ENCODE peak calls at places on chromosomes 3 and 15, in five cellular contexts. Q is CD8-positive, alpha-beta memory T cell; A is heart right ventricle; N is colonic mucosa; H is left ventricle myocardium inferior. S is an unnamed sample. For H3K4me1, the result is how much of the 10 kb centered on the place peaks cover.

GRCh38 chr3:56782215-56782614 is 19.5 kb downstream of the ARHGEF3 start:
- DNase-seq in Q (no peak), A (no peak), N (peak), H (no peak), S (no peak)

GRCh38 chr15:68554716-68555347 is 24.0 kb upstream of the CORO2B start:
- DNase-seq in Q (no peak), A (no peak), N (no peak), H (no peak), S (no peak)

GRCh38 chr3:25156526-25157075 is 271.5 kb upstream of the RARB start:
- DNase-seq in Q (no peak), A (no peak), N (no peak), H (no peak), S (no peak)

GRCh38 chr15:101256756-101257155 is 4.9 kb upstream of the CHSY1 start:
- DNase-seq in Q (no peak), A (no peak), N (no peak), H (no peak), S (peak)

GRCh38 chr3:10387881-10388621 is 67.1 kb upstream of the SEC13 start:
- DNase-seq in Q (no peak), A (no peak), N (no peak), H (no peak), S (no peak)

GRCh38 chr15:99749386-99749785 is 16.1 kb upstream of the LYSMD4 start:
- DNase-seq in Q (no peak), A (peak), N (peak), H (no peak), S (no peak)

GRCh38 chr3:168049366-168049974 is 46.3 kb downstream of the GOLIM4 start:
- DNase-seq in Q (no peak), A (no peak), N (no peak), H (no peak), S (no peak)

GRCh38 chr3:112497897-112498548 is 1.2 kb downstream of the BTLA start:
- DNase-seq in Q (no peak), A (no peak), N (no peak), H (no peak), S (no peak)

GRCh38 chr3:50126287-50127211 is 28.6 kb upstream of the SEMA3F start:
- DNase-seq in Q (no peak), A (no peak), N (no peak), H (peak), S (no peak)

GRCh38 chr15:55742498-55742926 is 440 bp downstream of the PRTG start:
- DNase-seq in Q (no peak), A (peak), N (peak), H (peak), S (no peak)

GRCh38 chr15:79028411-79028964 is 62.1 kb downstream of the RASGRF1 start:
- DNase-seq in Q (no peak), A (no peak), N (peak), H (no peak), S (no peak)

GRCh38 chr3:185120126-185120525 is 32.7 kb downstream of the C3orf70 start:
- DNase-seq in Q (no peak), A (no peak), N (no peak), H (no peak), S (no peak)

GRCh38 chr15:57696146-57696545 is 10.4 kb upstream of the POLR2M start:
- DNase-seq in Q (no peak), A (no peak), N (no peak), H (no peak), S (no peak)

GRCh38 chr15:98650871-98651481 is 2.6 kb downstream of the IGF1R start:
- DNase-seq in Q (no peak), A (no peak), N (peak), H (no peak), S (peak)

GRCh38 chr15:74656935-74657535 is 38.8 kb downstream of the EDC3 start:
- DNase-seq in Q (no peak), A (no peak), N (no peak), H (no peak), S (no peak)

GRCh38 chr3:152474585-152474984 is 205.9 kb downstream of the MBNL1 start:
- DNase-seq in Q (no peak), A (no peak), N (no peak), H (no peak), S (no peak)

GRCh38 chr3:197974016-197974415 is 14.0 kb downstream of the LMLN start:
- DNase-seq in Q (no peak), A (no peak), N (no peak), H (no peak), S (no peak)

GRCh38 chr3:188320757-188321156 is 166.8 kb downstream of the LPP start:
- DNase-seq in Q (no peak), A (no peak), N (no peak), H (no peak), S (no peak)

GRCh38 chr3:144821583-144821982 is 850.0 kb downstream of the DIPK2A start:
- DNase-seq in Q (no peak), A (no peak), N (no peak), H (no peak), S (no peak)

GRCh38 chr3:134449277-134449676 is 36.5 kb downstream of the ANAPC13 start:
- DNase-seq in Q (no peak), A (no peak), N (peak), H (no peak), S (no peak)

GRCh38 chr3:197811343-197811742 is 20.3 kb downstream of the LRCH3 start:
- DNase-seq in Q (no peak), A (no peak), N (no peak), H (peak), S (no peak)

GRCh38 chr3:33557829-33558228 is 117.6 kb upstream of the UBP1 start:
- DNase-seq in Q (no peak), A (no peak), N (no peak), H (no peak), S (no peak)

GRCh38 chr15:58626378-58626777 is 123.1 kb downstream of the ADAM10 start:
- DNase-seq in Q (no peak), A (no peak), N (no peak), H (no peak), S (no peak)

GRCh38 chr3:23856286-23856685 is 50.5 kb downstream of the UBE2E1 start:
- DNase-seq in Q (no peak), A (no peak), N (no peak), H (no peak), S (no peak)

GRCh38 chr15:70702584-70702983 is 60.8 kb downstream of the UACA start:
- DNase-seq in Q (no peak), A (no peak), N (no peak), H (no peak), S (no peak)

GRCh38 chr15:70698412-70698811 is 64.9 kb downstream of the UACA start:
- DNase-seq in Q (no peak), A (no peak), N (no peak), H (no peak), S (no peak)

GRCh38 chr15:70699873-70700272 is 63.5 kb downstream of the UACA start:
- DNase-seq in Q (no peak), A (no peak), N (no peak), H (no peak), S (no peak)

GRCh38 chr15:70701891-70702568 is 61.3 kb downstream of the UACA start:
- DNase-seq in Q (no peak), A (no peak), N (no peak), H (no peak), S (no peak)

GRCh38 chr15:70698991-70699390 is 64.4 kb downstream of the UACA start:
- DNase-seq in Q (no peak), A (no peak), N (no peak), H (no peak), S (no peak)
- H3K4me1 ChIP-seq in Q (under half), A (half or more), N (under half), H (half or more), S (under half)

DNA sequence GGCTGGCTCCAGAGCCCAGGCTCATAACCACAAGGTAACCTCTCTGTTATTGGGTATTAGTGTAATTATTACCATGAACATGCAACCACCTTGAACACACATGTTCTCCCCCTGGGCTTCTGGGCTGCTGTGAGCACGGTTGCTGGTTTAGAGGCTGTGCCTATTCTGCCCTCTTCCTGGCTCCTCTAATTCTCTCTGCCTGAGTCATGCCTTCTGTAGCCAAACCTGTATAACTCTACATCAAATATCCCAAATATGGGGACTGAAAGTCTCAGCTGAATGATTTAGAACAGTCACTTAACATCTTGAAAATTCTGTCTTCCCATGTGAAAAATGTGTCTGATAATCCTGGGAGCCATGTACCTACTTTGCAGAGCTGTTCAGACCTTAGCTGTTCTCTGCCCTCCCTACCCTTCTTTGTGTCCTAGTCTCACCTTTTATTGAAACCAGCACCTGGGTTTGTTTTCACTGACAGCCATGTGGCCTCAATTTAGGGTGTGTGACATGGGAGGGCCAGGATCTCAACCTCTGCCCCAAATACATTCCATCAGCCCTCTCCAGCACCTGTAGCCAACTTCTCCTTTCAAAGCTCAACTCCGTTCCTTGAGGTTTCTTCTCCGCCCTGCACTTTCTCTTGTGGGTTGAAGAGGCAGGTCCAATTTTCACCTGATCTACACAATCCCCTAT is 60.7 kb downstream of the PDZRN3 start:
- DNase-seq in Q (no peak), A (no peak), N (no peak), H (no peak), S (no peak)
- H3K4me1 ChIP-seq in Q (under half), A (under half), N (under half), H (half or more), S (under half)

GRCh38 chr3:54343495-54343894 is 221.1 kb downstream of the CACNA2D3 start:
- DNase-seq in Q (no peak), A (no peak), N (no peak), H (no peak), S (no peak)
- H3K4me1 ChIP-seq in Q (under half), A (under half), N (under half), H (under half), S (under half)

GRCh38 chr15:52288986-52289385 is 6.6 kb downstream of the MYO5C start:
- DNase-seq in Q (no peak), A (no peak), N (no peak), H (no peak), S (no peak)

GRCh38 chr15:52290329-52290728 is 5.3 kb downstream of the MYO5C start:
- DNase-seq in Q (no peak), A (no peak), N (no peak), H (no peak), S (no peak)

GRCh38 chr15:52289629-52290081 is 5.9 kb downstream of the MYO5C start:
- DNase-seq in Q (no peak), A (no peak), N (peak), H (no peak), S (no peak)

GRCh38 chr15:52291204-52291603 is 4.4 kb downstream of the MYO5C start:
- DNase-seq in Q (no peak), A (no peak), N (no peak), H (no peak), S (peak)

DNA sequence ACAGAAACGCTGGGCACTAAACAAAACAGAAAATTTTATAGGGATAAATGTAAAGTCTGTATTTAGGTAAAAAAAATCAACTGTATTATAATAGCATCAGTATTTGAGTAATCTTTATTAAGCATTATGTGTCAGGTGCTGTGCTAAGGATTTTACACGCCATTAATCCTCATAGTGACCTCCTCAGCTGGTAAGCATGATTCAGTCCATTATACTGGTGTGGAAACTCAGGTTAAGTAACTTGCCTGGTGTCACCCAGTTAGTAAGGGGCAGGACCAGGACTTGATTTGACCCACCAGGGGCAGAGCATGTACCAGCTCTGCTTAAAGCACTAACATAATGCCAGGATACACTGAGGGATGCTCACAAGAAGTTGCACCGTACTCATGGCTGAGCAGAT is 4.8 kb downstream of the MYO5C start:
- DNase-seq in Q (no peak), A (no peak), N (no peak), H (no peak), S (no peak)
- H3K4me1 ChIP-seq in Q (under half), A (under half), N (under half), H (under half), S (under half)

S was measured in CD4-positive, CD25-positive, alpha-beta regulatory T cell.